ENCODE peak calls at places on chromosomes 2 and 18, in eight cellular contexts. N is stimulated activated CD4-positive, alpha-beta T cell treated with anti-CD3 and anti-CD28 coated beads, Interleukin-1b, Interleukin-23, amount 100 ng/mL, for 48 hours; V is T-cell; P is NCI-H774; I is renal cortical epithelial cell; B is HepG2; E is GM12865; Y is SJSA1. X is an unnamed sample.

GRCh38 chr2:46913471-46914381 is 1.9 kb downstream of the MCFD2 start:
- DNase-seq in N (no peak), V (no peak), P (no peak), I (peak; percentile 61), B (peak; percentile 67), E (no peak), Y (no peak), X (peak; percentile 83)

GRCh38 chr2:238183846-238184245 is 19.6 kb downstream of the ILKAP start:
- DNase-seq in N (no peak), V (no peak), P (no peak), I (no peak), B (no peak), E (no peak), Y (peak; percentile 81), X (no peak)

GRCh38 chr2:47510745-47511144 is 107.8 kb downstream of the MSH2 start:
- DNase-seq in N (no peak), V (no peak), P (no peak), I (no peak), B (peak; percentile 12), E (no peak), Y (no peak), X (no peak)

GRCh38 chr2:207660994-207661393 is 35.8 kb upstream of the METTL21A start:
- DNase-seq in N (no peak), V (no peak), P (no peak), I (peak; percentile 21), B (peak; percentile 31), E (no peak), Y (no peak), X (peak; percentile 64)

GRCh38 chr2:25030702-25031101 is 11.2 kb upstream of the EFR3B start:
- DNase-seq in N (no peak), V (no peak), P (no peak), I (no peak), B (no peak), E (no peak), Y (no peak), X (peak; percentile 24)

GRCh38 chr2:219171231-219171651 is 1.4 kb upstream of the SLC23A3 start:
- DNase-seq in N (no peak), V (no peak), P (no peak), I (peak; percentile 92), B (peak; percentile 62), E (peak; percentile 48), Y (peak; percentile 49), X (peak; percentile 92)

GRCh38 chr2:8431446-8432125 is 250.3 kb upstream of the ID2 start:
- DNase-seq in N (no peak), V (no peak), P (no peak), I (peak; percentile 19), B (no peak), E (no peak), Y (no peak), X (peak; percentile 29)

GRCh38 chr2:99442837-99443236 is 47.0 kb downstream of the REV1 start:
- DNase-seq in N (no peak), V (no peak), P (no peak), I (peak; percentile 25), B (no peak), E (no peak), Y (no peak), X (no peak)

GRCh38 chr2:46970334-46971288 is 55.0 kb upstream of the MCFD2 start:
- DNase-seq in N (no peak), V (no peak), P (no peak), I (peak; percentile 91), B (peak; percentile 92), E (no peak), Y (no peak), X (peak; percentile 79)

GRCh38 chr2:43410055-43410604 is 183.7 kb upstream of the ZFP36L2 start:
- DNase-seq in N (no peak), V (no peak), P (no peak), I (no peak), B (peak; percentile 25), E (no peak), Y (no peak), X (no peak)

GRCh38 chr18:61764381-61764780 is 128.4 kb downstream of the RNF152 start:
- DNase-seq in N (no peak), V (no peak), P (no peak), I (peak; percentile 69), B (no peak), E (peak; percentile 57), Y (no peak), X (peak; percentile 51)

GRCh38 chr2:122136071-122136470 is 380.6 kb downstream of the TSN start:
- DNase-seq in N (no peak), V (no peak), P (no peak), I (no peak), B (peak; percentile 56), E (peak; percentile 51), Y (no peak), X (no peak)

GRCh38 chr18:74226156-74226555 is 65.6 kb downstream of the CYB5A start:
- DNase-seq in N (no peak), V (no peak), P (no peak), I (no peak), B (no peak), E (no peak), Y (no peak), X (no peak)

GRCh38 chr2:28633204-28633603 is 118.4 kb upstream of the PPP1CB start:
- DNase-seq in N (no peak), V (no peak), P (peak; percentile 33), I (no peak), B (no peak), E (no peak), Y (no peak), X (no peak)

GRCh38 chr2:233691443-233692433 is 952 bp upstream of the UGT1A6 start:
- DNase-seq in N (no peak), V (no peak), P (no peak), I (peak; percentile 66), B (no peak), E (no peak), Y (no peak), X (peak; percentile 78)

GRCh38 chr2:70094978-70095832 is 7.9 kb downstream of the PCBP1 start:
- DNase-seq in N (peak; percentile 44), V (peak; percentile 44), P (peak; percentile 26), I (no peak), B (peak; percentile 87), E (peak; percentile 86), Y (peak; percentile 22), X (peak; percentile 40)

GRCh38 chr2:113979172-113980128 is 89.6 kb downstream of the ACTR3 start:
- DNase-seq in N (peak; percentile 84), V (peak; percentile 40), P (no peak), I (no peak), B (no peak), E (peak; percentile 83), Y (no peak), X (no peak)

GRCh38 chr2:149399934-149400615 is 69.7 kb downstream of the LYPD6 start:
- DNase-seq in N (no peak), V (no peak), P (peak; percentile 65), I (no peak), B (no peak), E (no peak), Y (no peak), X (no peak)

GRCh38 chr2:221347471-221347870 is 224.6 kb downstream of the EPHA4 start:
- DNase-seq in N (no peak), V (no peak), P (no peak), I (peak; percentile 46), B (no peak), E (no peak), Y (no peak), X (peak; percentile 83)

GRCh38 chr18:45686892-45687611 is 36.9 kb upstream of the SLC14A1 start:
- DNase-seq in N (peak; percentile 52), V (peak; percentile 38), P (no peak), I (no peak), B (no peak), E (peak; percentile 82), Y (no peak), X (no peak)

GRCh38 chr2:20916604-20917286 is 93.8 kb upstream of the LDAH start:
- DNase-seq in N (no peak), V (no peak), P (no peak), I (peak; percentile 55), B (peak; percentile 74), E (no peak), Y (no peak), X (peak; percentile 84)

GRCh38 chr2:120983344-120983743 is 247.7 kb downstream of the GLI2 start:
- DNase-seq in N (no peak), V (no peak), P (no peak), I (no peak), B (no peak), E (no peak), Y (no peak), X (no peak)

GRCh38 chr2:23209059-23209458 is 175.9 kb upstream of the KLHL29 start:
- DNase-seq in N (no peak), V (no peak), P (no peak), I (peak; percentile 6), B (peak; percentile 24), E (no peak), Y (no peak), X (peak; percentile 10)

X was measured in kidney tubule cell.